ENCODE peak calls at places on chromosomes 16 and 17, in six cellular contexts. L is IMR-90, B is psoas muscle, N is fibroblast of lung, A is endothelial cell of umbilical vein, Y is cardiac muscle cell. K is an unnamed sample. For H3K27me3, the result is how much of the 10 kb centered on the place peaks cover.

GRCh38 chr16:56343661-56344517 is 81.5 kb downstream of the AMFR start:
- DNase-seq in Y (no peak), A (no peak), N (no peak), L (no peak), B (no peak), K (no peak)

GRCh38 chr17:28570716-28571254 is 539 bp downstream of the PIGS start:
- DNase-seq in A (peak), N (no peak), Y (no peak), B (no peak), L (no peak), K (no peak)

GRCh38 chr17:49687878-49688491 is 10.1 kb upstream of the SPOP start:
- DNase-seq in Y (peak), L (peak), B (no peak), N (peak), A (peak), K (no peak)

GRCh38 chr16:15509051-15509592 is 74.7 kb downstream of the BMERB1 start:
- DNase-seq in L (no peak), N (no peak), Y (no peak), B (no peak), A (no peak), K (no peak)

GRCh38 chr17:77616243-77616731 is 342.2 kb upstream of the TNRC6C start:
- DNase-seq in N (no peak), Y (no peak), L (no peak), B (no peak), A (no peak), K (no peak)

GRCh38 chr17:6163632-6164319 is 93.6 kb downstream of the WSCD1 start:
- DNase-seq in B (peak), A (peak), Y (peak), L (no peak), N (no peak), K (no peak)

GRCh38 chr16:2933136-2933535 is 21.4 kb downstream of the FLYWCH1 start:
- DNase-seq in Y (no peak), A (no peak), N (no peak), B (no peak), L (no peak), K (no peak)

GRCh38 chr17:29565643-29566472 is 979 bp downstream of the ABHD15 start:
- DNase-seq in B (peak), A (peak), N (no peak), Y (no peak), L (no peak), K (peak)

GRCh38 chr16:23121024-23121423 is 28.2 kb downstream of the USP31 start:
- DNase-seq in Y (no peak), N (no peak), B (no peak), A (no peak), L (no peak), K (no peak)

GRCh38 chr17:3035256-3035967 is 28.0 kb downstream of the OR1D5 start:
- DNase-seq in N (no peak), A (no peak), Y (no peak), L (no peak), B (no peak), K (peak)

GRCh38 chr17:50638851-50639767 is 4.4 kb downstream of the ABCC3 start:
- DNase-seq in N (peak), L (peak), A (peak), B (peak), Y (peak), K (peak)

GRCh38 chr17:27569884-27570577 is 61.0 kb upstream of the LGALS9 start:
- DNase-seq in Y (no peak), A (no peak), L (no peak), N (no peak), B (no peak), K (no peak)

GRCh38 chr17:74862108-74862901 is 2.6 kb upstream of the GRIN2C start:
- DNase-seq in N (peak), Y (peak), B (peak), L (peak), A (peak), K (no peak)

GRCh38 chr16:85086347-85087291 is 25.7 kb downstream of the CIBAR2 start:
- DNase-seq in A (peak), L (peak), Y (peak), B (peak), N (peak), K (peak)
- TF ChIP-seq CTCF in A (peak), L (peak), Y (peak), B (peak), N (peak), K (peak)

DNA sequence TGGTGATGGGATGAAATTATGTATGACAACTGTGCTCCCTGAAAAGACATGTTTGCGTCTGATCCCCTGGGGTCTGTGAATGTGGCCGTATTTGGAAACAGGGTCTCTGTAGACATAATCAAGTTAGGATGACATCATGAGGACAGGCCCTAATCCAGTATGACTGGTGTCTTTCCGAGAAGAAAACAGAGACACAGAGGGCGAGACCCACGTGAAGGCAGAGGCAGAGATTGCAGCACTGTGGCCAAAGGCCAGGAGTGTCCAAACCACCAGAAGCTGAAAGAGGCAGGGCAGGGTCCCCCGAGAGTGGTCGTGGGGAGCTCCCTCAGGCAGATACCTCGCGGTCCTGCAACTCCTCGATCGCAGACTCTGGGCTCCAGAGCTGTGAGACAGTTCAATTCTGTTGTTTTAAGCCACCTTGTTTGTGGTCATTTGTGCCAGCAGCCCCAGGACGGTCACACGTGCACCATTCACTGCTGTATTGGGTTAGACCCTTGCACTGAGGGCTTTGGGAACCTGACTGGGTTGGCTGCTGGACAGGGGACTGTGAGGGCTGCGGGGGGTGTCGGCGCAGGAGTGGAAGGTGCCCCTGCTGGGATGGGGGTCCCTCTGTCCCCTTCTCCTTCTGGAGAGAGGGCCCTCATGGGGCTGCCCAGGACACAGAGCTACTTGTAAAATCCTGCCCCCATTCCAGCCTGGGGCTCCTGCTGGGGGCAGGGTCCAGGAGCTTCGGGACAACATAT is 27.7 kb downstream of the METRNL start:
- DNase-seq in N (peak), Y (peak), L (no peak), A (no peak), B (peak), K (peak)
- H3K27me3 ChIP-seq in N (under half), Y (under half), L (under half), A (under half), B (under half), K (under half)

DNA sequence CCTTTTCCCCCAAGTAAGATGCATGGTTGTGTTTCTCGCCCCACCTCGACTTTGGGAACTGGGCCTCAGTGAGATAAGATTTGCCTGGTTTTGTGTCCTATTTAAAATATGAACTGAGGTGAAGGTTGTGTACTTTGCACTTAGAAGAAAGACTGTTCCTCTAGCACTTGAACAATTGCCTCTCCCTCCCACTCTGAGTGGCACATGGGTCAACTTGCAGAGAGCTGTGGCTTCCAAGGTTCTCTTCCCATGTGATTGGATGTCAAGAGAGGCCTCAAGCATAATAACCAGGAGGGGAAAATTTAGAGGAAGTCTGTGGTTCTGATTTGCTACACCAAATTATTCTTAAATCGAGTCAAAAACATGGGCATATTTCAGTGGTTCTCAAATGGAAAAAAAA is 329.1 kb downstream of the HS3ST3B1 start:
- DNase-seq in Y (no peak), N (no peak), B (no peak), L (no peak), A (no peak), K (no peak)
- TF ChIP-seq CTCF in Y (no peak), N (no peak), B (no peak), L (no peak), A (no peak), K (no peak)

DNA sequence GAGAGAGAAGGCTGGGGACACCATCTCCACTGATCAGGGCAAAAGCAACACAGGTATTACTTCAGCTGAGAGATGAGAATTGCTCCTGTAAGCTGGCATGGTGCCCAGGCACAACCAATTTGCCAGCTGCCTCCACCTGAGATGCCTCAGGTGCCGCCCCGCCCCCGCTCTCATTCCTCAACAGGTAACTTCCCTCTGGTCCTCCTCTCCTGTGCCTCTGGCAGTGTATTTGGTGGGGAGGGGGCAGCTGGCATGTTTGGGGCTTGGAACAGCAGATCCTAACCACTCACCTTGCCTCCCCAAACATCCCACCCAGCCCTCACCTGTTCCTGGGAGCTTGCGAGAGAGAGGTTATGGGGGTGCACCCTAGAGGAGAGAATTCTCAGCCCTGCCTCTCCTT is 2.9 kb upstream of the SRCIN1 start:
- DNase-seq in L (no peak), A (no peak), Y (no peak), N (no peak), B (no peak), K (no peak)
- H3K27me3 ChIP-seq in L (half or more), A (under half), Y (half or more), N (under half), B (under half), K (under half)

K was measured in right atrium auricular region.